ENCODE peak calls at places on chromosomes 5 and 9, in six cellular contexts. T is K562, I is mesenchymal stem cell, Q is lower lobe of right lung, J is ascending aorta, G is fibroblast of lung. C is an unnamed sample. For H3K4me1, the result is how much of the 10 kb centered on the place peaks cover.

GRCh38 chr5:132387649-132388117 is 18.2 kb downstream of the SLC22A5 start:
- DNase-seq in T (peak), I (peak), Q (peak), J (peak), G (peak), C (peak)

GRCh38 chr5:179378441-179379271 is 33.4 kb upstream of the ADAMTS2 start:
- DNase-seq in T (no peak), I (peak), Q (no peak), J (no peak), G (peak), C (peak)

GRCh38 chr5:179375236-179375685 is 30.0 kb upstream of the ADAMTS2 start:
- DNase-seq in T (no peak), I (no peak), Q (no peak), J (peak), G (no peak), C (no peak)

GRCh38 chr9:108565651-108566378 is 290.0 kb downstream of the ACTL7B start:
- DNase-seq in T (peak), I (peak), Q (no peak), J (peak), G (peak), C (no peak)

GRCh38 chr5:159337291-159337974 is 7.1 kb upstream of the IL12B start:
- DNase-seq in T (no peak), I (peak), Q (no peak), J (no peak), G (peak), C (no peak)

GRCh38 chr9:88313364-88314220 is 74.7 kb upstream of the SPIN1 start:
- DNase-seq in T (no peak), I (no peak), Q (no peak), J (no peak), G (peak), C (no peak)

GRCh38 chr5:128498844-128499455 is 39.1 kb downstream of the FBN2 start:
- DNase-seq in T (no peak), I (peak), Q (no peak), J (no peak), G (peak), C (no peak)

GRCh38 chr9:83633676-83634075 is 10.7 kb downstream of the IDNK start:
- DNase-seq in T (no peak), I (no peak), Q (no peak), J (no peak), G (no peak), C (no peak)

GRCh38 chr9:21836437-21837161 is 34.2 kb downstream of the MTAP start:
- DNase-seq in T (no peak), I (peak), Q (no peak), J (no peak), G (peak), C (no peak)

GRCh38 chr9:74551266-74551665 is 54.1 kb downstream of the RORB start:
- DNase-seq in T (no peak), I (no peak), Q (no peak), J (no peak), G (no peak), C (no peak)

GRCh38 chr5:53191766-53192165 is 82.2 kb upstream of the MOCS2 start:
- DNase-seq in T (no peak), I (peak), Q (no peak), J (no peak), G (peak), C (no peak)

GRCh38 chr5:159737263-159737662 is 179.0 kb upstream of the ADRA1B start:
- DNase-seq in T (no peak), I (peak), Q (no peak), J (no peak), G (no peak), C (no peak)

GRCh38 chr9:2727966-2728613 is 10.8 kb downstream of the KCNV2 start:
- DNase-seq in T (peak), I (peak), Q (no peak), J (no peak), G (peak), C (no peak)

GRCh38 chr9:84697494-84698114 is 28.1 kb downstream of the NTRK2 start:
- DNase-seq in T (peak), I (peak), Q (peak), J (peak), G (peak), C (no peak)

GRCh38 chr5:17216974-17217325 is 481 bp upstream of the BASP1 start:
- DNase-seq in T (no peak), I (peak), Q (peak), J (peak), G (peak), C (no peak)

GRCh38 chr9:127183814-127184582 is 61.6 kb upstream of the ANGPTL2 start:
- DNase-seq in T (no peak), I (peak), Q (no peak), J (peak), G (no peak), C (no peak)

DNA sequence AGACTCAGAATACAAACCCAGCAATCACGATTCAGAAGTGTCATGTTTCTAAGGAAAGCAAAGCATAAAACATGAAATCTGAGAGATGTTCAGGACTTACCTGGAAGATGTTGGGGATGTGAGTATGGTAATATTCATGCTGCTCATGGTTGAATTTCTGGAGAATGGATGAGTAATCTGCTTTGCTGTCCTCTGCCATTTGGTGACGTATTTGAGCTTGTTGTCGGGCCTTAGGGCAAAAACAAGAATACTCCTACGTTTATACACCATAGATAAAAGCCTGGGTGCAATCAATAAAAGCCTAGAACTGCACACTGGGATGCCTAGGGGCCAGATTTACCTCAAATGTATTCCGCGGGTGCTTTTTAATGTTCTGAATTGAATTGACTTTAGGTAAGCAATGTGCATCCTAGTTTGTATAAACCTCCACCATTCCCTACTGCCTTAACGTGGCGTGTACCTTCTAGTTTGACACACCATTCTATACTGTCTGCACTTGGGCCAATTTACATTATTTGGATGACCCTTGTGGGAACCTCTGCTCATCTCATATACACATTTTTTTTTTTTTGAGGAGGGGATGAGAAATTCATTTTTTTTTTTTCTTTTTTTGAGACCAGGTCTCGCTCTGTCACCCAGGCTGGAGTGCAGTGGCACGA is 94.3 kb downstream of the USP20 start:
- DNase-seq in T (no peak), I (no peak), Q (no peak), J (no peak), G (no peak), C (no peak)
- H3K27ac ChIP-seq in T (no peak), I (no peak), Q (no peak), J (no peak), G (no peak), C (no peak)

GRCh38 chr5:65209341-65209740 is 272.4 kb downstream of the ADAMTS6 start:
- DNase-seq in T (no peak), I (peak), Q (no peak), J (no peak), G (peak), C (no peak)
- H3K4me1 ChIP-seq in T (under half), I (under half), Q (under half), J (under half), G (under half), C (under half)

GRCh38 chr5:150505041-150505511 is 2.9 kb upstream of the NDST1 start:
- DNase-seq in T (no peak), I (no peak), Q (no peak), J (peak), G (peak), C (no peak)
- H3K27ac ChIP-seq in T (no peak), I (peak), Q (peak), J (peak), G (no peak), C (peak)

GRCh38 chr5:119313207-119313606 is 42.6 kb upstream of the TNFAIP8 start:
- DNase-seq in T (no peak), I (no peak), Q (no peak), J (no peak), G (no peak), C (no peak)

GRCh38 chr5:119307170-119307569 is 48.6 kb upstream of the TNFAIP8 start:
- DNase-seq in T (no peak), I (no peak), Q (no peak), J (no peak), G (no peak), C (no peak)

GRCh38 chr5:119311688-119312087 is 44.1 kb upstream of the TNFAIP8 start:
- DNase-seq in T (no peak), I (no peak), Q (no peak), J (no peak), G (no peak), C (no peak)

GRCh38 chr5:119312403-119312802 is 43.4 kb upstream of the TNFAIP8 start:
- DNase-seq in T (no peak), I (no peak), Q (no peak), J (no peak), G (no peak), C (no peak)

GRCh38 chr5:119309290-119309818 is 46.5 kb upstream of the TNFAIP8 start:
- DNase-seq in T (no peak), I (no peak), Q (no peak), J (no peak), G (no peak), C (no peak)
- H3K4me1 ChIP-seq in T (under half), I (under half), Q (under half), J (under half), G (under half), C (under half)

DNA sequence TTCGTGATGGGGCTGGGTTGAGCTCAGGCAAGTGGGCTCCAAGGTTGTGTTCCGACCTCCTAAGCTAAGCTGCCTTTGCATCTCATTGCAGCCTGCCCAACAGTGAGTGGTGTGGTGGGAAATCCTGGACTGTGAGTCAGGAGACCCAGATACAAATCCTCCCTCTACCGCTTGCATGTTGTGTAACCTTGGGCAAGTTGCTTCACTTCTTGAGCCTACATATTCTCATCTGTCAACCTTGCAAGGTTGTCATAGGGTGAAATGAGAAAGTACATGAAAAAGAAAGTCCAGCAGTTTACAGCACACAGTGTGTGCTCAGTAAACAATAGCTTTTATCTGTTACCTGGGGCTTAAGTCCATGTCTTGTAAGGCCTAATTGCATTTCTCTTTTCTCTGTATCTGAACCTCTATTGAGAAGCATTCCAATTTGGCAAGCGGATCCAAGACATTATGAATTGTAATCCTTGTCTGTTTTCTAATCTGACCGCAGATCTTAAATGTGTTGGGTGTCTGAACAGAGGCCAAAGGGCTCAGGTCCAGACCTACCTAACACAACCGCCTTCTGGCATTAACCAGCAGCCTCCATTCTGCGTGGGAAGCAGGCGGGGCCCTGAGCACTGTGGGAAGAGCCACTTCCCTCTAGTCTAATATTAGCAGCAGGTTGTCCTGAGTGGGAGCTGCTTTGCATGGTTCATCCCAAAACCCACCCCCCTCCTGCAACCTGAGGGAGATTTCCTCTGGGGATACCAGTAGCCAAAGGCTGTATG is 1.8 kb upstream of the GALNT12 start:
- DNase-seq in T (no peak), I (peak), Q (no peak), J (no peak), G (peak), C (no peak)
- H3K27ac ChIP-seq in T (no peak), I (no peak), Q (no peak), J (peak), G (no peak), C (no peak)

DNA sequence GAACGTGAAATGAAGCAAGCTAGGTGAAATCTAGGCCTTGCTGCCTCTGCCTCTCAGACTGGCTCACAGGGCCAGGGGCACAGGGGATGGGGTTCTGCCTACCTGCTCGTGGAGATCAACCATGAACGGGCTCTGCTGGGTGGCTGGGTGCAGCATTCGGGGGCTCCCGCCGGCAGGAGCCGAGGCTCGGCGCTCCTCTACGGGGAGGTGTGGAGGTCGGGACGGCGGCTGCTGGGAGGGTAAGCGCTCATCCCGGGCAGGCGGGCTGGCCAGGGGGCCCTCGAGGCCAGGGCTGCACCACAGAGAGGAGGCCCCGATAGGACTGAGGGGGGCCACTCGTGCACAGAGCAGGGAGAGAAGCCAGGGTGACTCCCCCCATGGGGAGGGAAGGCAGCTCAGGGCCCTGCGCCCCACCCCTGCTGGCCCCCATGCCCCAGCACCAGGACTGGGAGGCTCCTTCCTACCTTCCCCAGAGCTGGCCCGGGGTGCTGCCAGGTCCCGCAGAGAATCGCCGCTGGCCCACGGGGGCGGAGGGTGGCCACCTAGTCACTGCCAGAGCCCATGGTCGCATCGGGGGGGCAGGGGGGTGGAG is 5.2 kb downstream of the RNF44 start:
- DNase-seq in T (no peak), I (no peak), Q (peak), J (no peak), G (no peak), C (no peak)
- H3K4me1 ChIP-seq in T (half or more), I (under half), Q (half or more), J (under half), G (under half), C (half or more)

GRCh38 chr5:157366741-157367684 is 93.0 kb upstream of the NIPAL4 start:
- DNase-seq in T (peak), I (peak), Q (no peak), J (peak), G (peak), C (no peak)

GRCh38 chr5:157362982-157363381 is 97.0 kb upstream of the NIPAL4 start:
- DNase-seq in T (no peak), I (no peak), Q (no peak), J (no peak), G (no peak), C (peak)

GRCh38 chr5:157362502-157362901 is 96.6 kb downstream of the CYFIP2 start:
- DNase-seq in T (no peak), I (no peak), Q (no peak), J (no peak), G (no peak), C (no peak)

GRCh38 chr5:157361865-157362465 is 96.0 kb downstream of the CYFIP2 start:
- DNase-seq in T (peak), I (no peak), Q (no peak), J (no peak), G (peak), C (no peak)

DNA sequence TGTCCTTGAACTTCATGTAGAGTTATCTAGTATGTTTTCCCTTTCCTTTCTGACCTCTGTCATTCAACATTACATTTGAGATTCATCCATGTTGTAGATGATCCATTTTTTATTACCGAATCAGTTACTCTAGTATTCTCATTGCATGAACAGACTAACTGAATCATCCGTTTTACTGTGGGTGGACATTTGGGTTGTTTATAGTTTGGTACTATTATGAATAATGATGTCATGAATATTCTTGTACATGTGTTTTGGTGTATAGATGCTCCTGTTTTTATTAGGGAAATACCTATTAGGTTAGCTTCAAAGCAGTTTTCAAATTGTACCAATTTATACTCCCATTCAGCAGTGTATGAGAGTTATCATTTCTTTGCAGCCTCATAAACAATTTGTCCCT is 94.3 kb upstream of the NIPAL4 start:
- DNase-seq in T (no peak), I (no peak), Q (no peak), J (no peak), G (no peak), C (no peak)
- H3K27ac ChIP-seq in T (no peak), I (no peak), Q (no peak), J (no peak), G (no peak), C (no peak)

DNA sequence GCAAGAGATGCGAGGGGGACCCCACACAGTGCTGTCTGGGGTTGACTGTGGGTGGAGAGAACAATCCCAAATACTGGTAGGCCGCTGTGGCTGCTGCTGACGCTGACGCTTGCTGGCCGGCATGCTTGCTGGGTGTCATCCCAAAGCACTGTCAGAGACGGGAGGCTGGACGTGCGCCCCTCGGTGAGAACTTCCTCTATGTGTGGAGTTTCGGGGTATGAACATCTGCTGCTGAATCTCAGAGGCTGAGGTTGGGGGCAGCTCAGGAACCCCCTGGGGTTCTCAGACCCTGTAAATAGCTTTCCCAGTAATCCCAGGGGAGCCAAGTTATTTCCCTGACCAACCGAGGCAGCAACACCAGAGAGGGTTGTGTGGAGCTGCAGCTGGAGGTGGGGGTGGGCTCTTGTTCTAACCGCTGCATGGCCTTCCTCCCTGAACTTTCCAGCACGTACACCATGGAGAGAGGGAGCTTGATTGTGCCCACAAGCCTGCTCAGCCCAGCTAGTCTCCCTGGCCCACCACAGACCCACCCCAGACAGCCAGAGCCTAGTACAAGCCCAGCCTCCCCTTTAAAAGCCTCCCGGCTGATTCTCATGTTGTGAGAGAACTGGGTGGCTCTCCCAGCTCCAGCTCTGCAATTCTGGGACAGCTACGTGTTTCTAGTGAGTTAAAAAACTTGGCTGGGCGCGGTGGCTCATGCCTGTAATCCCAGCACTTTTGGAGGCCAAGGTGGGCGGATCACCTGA is 21.8 kb upstream of the SLC12A7 start:
- DNase-seq in T (no peak), I (no peak), Q (no peak), J (no peak), G (no peak), C (no peak)
- H3K4me1 ChIP-seq in T (under half), I (under half), Q (under half), J (under half), G (under half), C (under half)

DNA sequence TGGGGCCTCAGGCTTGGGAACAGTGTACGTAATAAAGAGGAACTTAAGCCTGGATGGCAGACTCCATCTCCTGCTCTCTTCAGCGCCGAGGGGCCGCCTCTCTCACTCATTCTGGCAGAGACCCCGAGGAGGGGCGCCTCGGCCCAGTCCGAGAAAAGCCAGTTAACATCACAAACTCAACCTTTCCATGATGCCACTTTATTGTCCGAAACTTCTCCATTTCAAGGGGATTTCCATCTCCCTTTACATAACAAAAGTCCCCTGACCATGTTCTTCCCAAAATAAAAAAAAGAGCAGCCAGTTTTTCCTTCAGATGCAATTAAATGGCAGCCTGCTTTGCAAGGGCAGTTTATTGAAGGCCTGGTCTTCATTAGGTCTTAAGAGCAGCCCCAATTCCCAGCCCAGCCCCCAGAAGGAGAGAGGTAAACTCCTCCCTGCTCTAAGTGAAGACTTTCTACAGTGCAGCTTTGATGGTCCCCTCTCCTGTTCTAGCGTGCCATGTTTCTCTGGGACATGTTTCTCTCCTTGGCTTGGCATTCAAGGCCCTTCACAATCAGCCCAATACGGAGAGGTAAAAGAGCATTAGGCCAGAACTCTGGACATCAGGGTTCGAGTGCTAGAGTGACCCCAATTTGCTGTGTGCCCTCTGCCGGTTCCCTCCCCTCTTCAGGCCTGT is 19.5 kb upstream of the RAB14 start:
- DNase-seq in T (no peak), I (no peak), Q (no peak), J (peak), G (no peak), C (peak)
- H3K27ac ChIP-seq in T (no peak), I (no peak), Q (no peak), J (no peak), G (no peak), C (peak)

GRCh38 chr5:156879665-156880285 is 29.7 kb downstream of the PPP1R2B start:
- DNase-seq in T (no peak), I (no peak), Q (no peak), J (no peak), G (no peak), C (no peak)
- H3K4me1 ChIP-seq in T (under half), I (under half), Q (under half), J (under half), G (under half), C (under half)